ENCODE peak calls at places on chromosome 6, in six cellular contexts. M is WTC11, A is HepG2, V is H1, H is GM12878, D is K562. J is an unnamed sample.

GRCh38 chr6:53344993-53345392 is 3.8 kb downstream of the ELOVL5 start:
- DNase-seq in V (no peak), H (no peak), M (no peak), A (no peak), D (no peak), J (no peak)

GRCh38 chr6:29806387-29806786 is 21.2 kb upstream of the HLA-G start:
- DNase-seq in D (no peak), V (no peak), M (no peak), H (no peak), A (no peak), J (no peak)

GRCh38 chr6:53623497-53623896 is 42.1 kb downstream of the KLHL31 start:
- DNase-seq in D (no peak), V (no peak), A (no peak), M (no peak), H (no peak), J (no peak)

GRCh38 chr6:17165383-17165782 is 63.5 kb downstream of the STMND1 start:
- DNase-seq in M (no peak), V (no peak), D (no peak), H (no peak), A (no peak), J (no peak)

GRCh38 chr6:106510090-106510970 is 119.0 kb downstream of the RTN4IP1 start:
- DNase-seq in D (peak; percentile 14), V (no peak), H (no peak), M (peak; percentile 65), A (peak; percentile 40), J (no peak)

GRCh38 chr6:136149311-136149710 is 100.8 kb downstream of the MTFR2 start:
- DNase-seq in H (no peak), D (no peak), V (no peak), A (no peak), M (no peak), J (no peak)

GRCh38 chr6:164741938-164742451 is 567.4 kb downstream of the C6orf118 start:
- DNase-seq in A (no peak), M (peak; percentile 19), D (no peak), H (no peak), V (no peak), J (no peak)

GRCh38 chr6:168417158-168417557 is 23.8 kb upstream of the SMOC2 start:
- DNase-seq in V (no peak), A (peak; percentile 12), H (no peak), D (no peak), M (no peak), J (no peak)

GRCh38 chr6:141326426-141326825 is 806.3 kb upstream of the GJE1 start:
- DNase-seq in V (no peak), D (no peak), M (no peak), H (no peak), A (peak; percentile 62), J (peak; percentile 98)

GRCh38 chr6:112018619-112019416 is 35.1 kb upstream of the CCN6 start:
- DNase-seq in M (no peak), V (no peak), D (no peak), A (peak; percentile 87), H (no peak), J (no peak)

GRCh38 chr6:164570791-164571190 is 738.6 kb downstream of the C6orf118 start:
- DNase-seq in D (no peak), M (no peak), H (no peak), A (no peak), V (no peak), J (no peak)

GRCh38 chr6:50128420-50129005 is 78.8 kb upstream of the DEFB112 start:
- DNase-seq in V (no peak), M (no peak), A (peak; percentile 5), H (no peak), D (peak; percentile 19), J (no peak)

GRCh38 chr6:121008553-121008952 is 325.7 kb downstream of the TBC1D32 start:
- DNase-seq in H (no peak), M (no peak), V (no peak), A (no peak), D (no peak), J (no peak)

DNA sequence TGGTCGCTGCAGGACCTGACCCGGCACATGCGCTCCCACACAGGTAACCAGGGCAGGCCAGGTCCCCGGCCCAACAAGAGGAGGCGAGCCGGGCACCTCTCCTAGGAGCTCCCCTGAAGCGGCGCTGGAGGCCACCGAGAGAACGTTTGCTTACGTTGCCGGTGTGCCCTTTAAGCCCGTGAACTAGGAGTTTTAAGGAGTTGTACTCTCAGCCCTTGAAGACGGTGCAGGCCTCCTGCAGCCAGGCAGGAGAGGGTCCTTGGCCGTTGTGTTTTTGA is 65.9 kb downstream of the SSR1 start:
- DNase-seq in H (no peak), V (no peak), M (no peak), A (no peak), D (no peak), J (no peak)
- TF ChIP-seq ATF3 in H (no peak), V (no peak), M (no peak), A (no peak), D (no peak), J (no peak)

GRCh38 chr6:26345832-26346231 is 19.2 kb upstream of the BTN3A2 start:
- DNase-seq in H (no peak), M (no peak), V (no peak), D (no peak), A (no peak), J (no peak)
- TF ChIP-seq ATF3 in H (no peak), M (no peak), V (no peak), D (no peak), A (no peak), J (no peak)

GRCh38 chr6:37477656-37478435 is 21.8 kb downstream of the CCDC167 start:
- DNase-seq in H (no peak), A (no peak), V (no peak), D (no peak), M (no peak), J (no peak)

GRCh38 chr6:37480118-37480736 is 19.5 kb downstream of the CCDC167 start:
- DNase-seq in V (no peak), H (no peak), A (no peak), M (no peak), D (no peak), J (no peak)

GRCh38 chr6:37480951-37481597 is 18.6 kb downstream of the CCDC167 start:
- DNase-seq in H (no peak), M (no peak), A (no peak), D (no peak), V (no peak), J (no peak)

GRCh38 chr6:37478827-37479226 is 20.9 kb downstream of the CCDC167 start:
- DNase-seq in V (no peak), A (no peak), D (no peak), H (no peak), M (no peak), J (no peak)

DNA sequence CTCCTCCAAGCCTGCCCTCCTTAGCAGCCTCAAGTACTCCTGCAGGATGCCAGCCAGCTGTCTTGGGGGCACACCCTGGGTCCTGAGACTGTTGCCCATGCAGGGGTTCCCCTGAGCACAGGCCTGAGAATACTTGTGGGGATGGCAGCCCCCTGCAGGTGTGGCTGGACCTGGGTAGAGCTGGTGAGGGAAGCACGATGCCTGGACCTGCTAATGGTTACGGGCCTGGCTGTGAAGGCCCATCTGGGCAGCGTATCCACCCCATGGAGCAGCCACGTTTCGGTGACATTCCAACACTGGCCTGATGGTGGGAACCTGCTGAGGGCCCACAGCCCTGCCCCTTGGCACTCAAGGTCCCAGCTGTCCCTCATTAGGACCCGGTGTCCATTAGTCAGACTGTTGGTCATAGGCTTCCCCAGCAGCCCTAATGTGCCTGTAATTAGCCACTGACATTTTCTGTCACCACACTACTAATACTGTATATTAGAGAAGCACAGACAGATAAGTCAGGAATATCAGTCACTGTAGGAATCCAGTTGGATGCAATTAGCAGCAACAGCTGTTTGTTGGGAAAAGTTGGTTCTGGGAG is 20.3 kb downstream of the CCDC167 start:
- DNase-seq in D (no peak), H (no peak), M (no peak), V (no peak), A (no peak), J (no peak)
- TF ChIP-seq ATF3 in D (no peak), H (no peak), M (no peak), V (no peak), A (no peak), J (no peak)

GRCh38 chr6:158818008-158818579 is 1.1 kb downstream of the EZR start:
- DNase-seq in M (peak; percentile 78), D (peak; percentile 87), A (peak; percentile 55), H (no peak), V (no peak), J (no peak)
- TF ChIP-seq ATF3 in M (no peak), D (peak; percentile 53), A (peak; percentile 87), H (no peak), V (no peak), J (no peak)

GRCh38 chr6:12158686-12159415 is 131.3 kb upstream of the EDN1 start:
- DNase-seq in V (no peak), H (no peak), M (no peak), A (no peak), D (peak; percentile 50), J (no peak)
- TF ChIP-seq ATF3 in V (no peak), H (no peak), M (no peak), A (no peak), D (no peak), J (no peak)

GRCh38 chr6:108714012-108714773 is 134.0 kb upstream of the ARMC2 start:
- DNase-seq in D (no peak), H (no peak), M (no peak), V (no peak), A (no peak), J (no peak)
- TF ChIP-seq ATF3 in D (no peak), H (no peak), M (no peak), V (no peak), A (no peak), J (no peak)

GRCh38 chr6:166257911-166258318 is 50.3 kb downstream of the PRR18 start:
- DNase-seq in A (no peak), V (no peak), H (no peak), M (no peak), D (no peak), J (no peak)
- TF ChIP-seq ATF3 in A (no peak), V (no peak), H (no peak), M (no peak), D (peak; percentile 45), J (no peak)

GRCh38 chr6:16043171-16044142 is 85.4 kb upstream of the MYLIP start:
- DNase-seq in A (no peak), D (no peak), H (peak; percentile 62), M (no peak), V (no peak), J (no peak)
- TF ChIP-seq ATF3 in A (no peak), D (no peak), H (no peak), M (no peak), V (no peak), J (no peak)